ENCODE peak calls at places on chromosome 6, in four cellular contexts. F, Z, K and I are unnamed samples.

GRCh38 chr6:395432-396125 is 4.0 kb downstream of the IRF4 start:
- DNase-seq in F (no peak), Z (no peak), K (no peak), I (no peak)

GRCh38 chr6:137798846-137799245 is 68.2 kb upstream of the TNFAIP3 start:
- DNase-seq in F (no peak), Z (no peak), K (no peak), I (no peak)

GRCh38 chr6:154752015-154752414 is 18.8 kb downstream of the SCAF8 start:
- DNase-seq in F (no peak), Z (no peak), K (no peak), I (no peak)

GRCh38 chr6:111846511-111847409 is 26.5 kb downstream of the FYN start:
- DNase-seq in F (peak; percentile 66), Z (no peak), K (no peak), I (no peak)

GRCh38 chr6:4320860-4321259 is 185.5 kb upstream of the ECI2 start:
- DNase-seq in F (no peak), Z (no peak), K (no peak), I (no peak)

GRCh38 chr6:122059918-122060317 is 339.5 kb upstream of the HSF2 start:
- DNase-seq in F (no peak), Z (no peak), K (no peak), I (no peak)

GRCh38 chr6:156163311-156163710 is 613.9 kb upstream of the ARID1B start:
- DNase-seq in F (no peak), Z (no peak), K (no peak), I (no peak)

GRCh38 chr6:52261229-52261628 is 16.9 kb upstream of the IL17F start:
- DNase-seq in F (no peak), Z (no peak), K (no peak), I (no peak)

GRCh38 chr6:101069191-101069795 is 188.2 kb upstream of the ASCC3 start:
- DNase-seq in F (no peak), Z (no peak), K (no peak), I (no peak)
- TF ChIP-seq CTCF in F (no peak), Z (no peak), K (no peak), I (no peak)

GRCh38 chr6:37603284-37603683 is 94.4 kb downstream of the MDGA1 start:
- DNase-seq in F (no peak), Z (no peak), K (no peak), I (no peak)

GRCh38 chr6:37608587-37608986 is 89.1 kb downstream of the MDGA1 start:
- DNase-seq in F (no peak), Z (no peak), K (no peak), I (no peak)

GRCh38 chr6:37611516-37611915 is 86.2 kb downstream of the MDGA1 start:
- DNase-seq in F (no peak), Z (no peak), K (no peak), I (no peak)

GRCh38 chr6:37612475-37612874 is 85.2 kb downstream of the MDGA1 start:
- DNase-seq in F (no peak), Z (no peak), K (no peak), I (no peak)

GRCh38 chr6:37607949-37608348 is 89.7 kb downstream of the MDGA1 start:
- DNase-seq in F (no peak), Z (no peak), K (no peak), I (no peak)
- TF ChIP-seq CTCF in F (peak; percentile 38), Z (peak; percentile 27), K (no peak), I (no peak)

DNA sequence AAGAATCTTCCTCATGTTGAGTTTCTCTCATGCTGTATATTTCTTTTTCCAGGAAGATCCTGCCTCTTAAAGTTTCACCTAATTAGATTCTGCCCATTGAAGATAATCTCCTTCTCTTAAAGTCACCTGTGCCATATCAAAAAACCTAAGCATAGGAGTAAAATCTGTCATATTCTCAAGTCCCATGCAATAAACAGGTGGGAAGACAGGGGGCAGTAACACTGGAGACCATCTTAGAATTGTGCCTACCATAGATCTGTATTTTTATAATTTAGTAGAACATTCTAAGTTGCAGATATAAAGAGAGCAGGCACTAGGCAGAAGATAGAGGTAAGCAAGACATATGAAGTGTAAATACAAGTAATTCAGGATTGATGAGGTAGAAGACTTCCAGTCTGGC is 763.5 kb upstream of the MANEA start:
- DNase-seq in F (no peak), Z (no peak), K (no peak), I (no peak)
- TF ChIP-seq CTCF in F (no peak), Z (no peak), K (no peak), I (no peak)

GRCh38 chr6:22766979-22767378 is 197.6 kb downstream of the HDGFL1 start:
- DNase-seq in F (no peak), Z (peak; percentile 9), K (no peak), I (no peak)
- TF ChIP-seq CTCF in F (no peak), Z (no peak), K (no peak), I (no peak)

GRCh38 chr6:166465671-166466087 is 82.9 kb upstream of the MPC1 start:
- DNase-seq in F (peak; percentile 42), Z (no peak), K (no peak), I (no peak)
- TF ChIP-seq CTCF in F (peak; percentile 34), Z (no peak), K (no peak), I (no peak)

DNA sequence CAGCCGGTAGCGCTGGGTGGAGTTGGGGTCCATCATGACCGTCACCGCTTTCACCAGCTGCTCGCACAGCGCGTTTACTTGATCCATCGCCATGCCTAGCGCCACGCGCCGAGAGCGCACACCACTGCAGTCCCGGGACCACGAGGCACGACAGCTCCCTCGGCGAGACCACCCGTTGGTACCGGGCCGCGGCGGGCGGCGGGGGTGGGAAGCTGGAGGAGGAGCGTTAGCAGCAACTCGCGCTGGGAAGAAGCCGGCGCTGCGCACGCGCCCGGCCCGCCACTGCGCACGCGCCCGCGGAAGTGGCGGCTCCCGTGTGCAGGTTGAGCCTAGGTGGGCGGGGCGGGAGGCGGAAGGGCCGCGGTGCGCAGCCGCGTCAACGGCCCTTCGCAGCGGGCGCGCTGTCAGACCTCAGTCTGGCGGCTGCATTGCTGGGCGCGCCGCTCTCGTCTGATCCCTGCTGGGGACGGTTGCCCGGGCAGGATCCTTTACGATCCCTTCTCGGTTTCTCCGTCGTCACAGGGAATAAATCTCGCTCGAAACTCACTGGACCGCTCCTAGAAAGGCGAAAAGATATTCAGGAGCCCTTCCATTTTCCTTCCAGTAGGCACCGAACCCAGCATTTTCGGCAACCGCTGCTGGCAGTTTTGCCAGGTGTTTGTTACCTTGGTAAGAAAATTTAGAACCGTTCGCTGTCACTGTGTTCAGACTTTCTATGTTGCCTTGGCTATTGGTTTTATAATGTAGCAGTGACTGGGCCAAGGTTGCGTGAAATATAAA is at the start of the genes POLH and XPO5:
- DNase-seq in F (peak; percentile 93), Z (peak; percentile 97), K (peak; percentile 89), I (peak; percentile 98)
- TF ChIP-seq CTCF in F (peak; percentile 36), Z (peak; percentile 4), K (no peak), I (peak; percentile 17)

DNA sequence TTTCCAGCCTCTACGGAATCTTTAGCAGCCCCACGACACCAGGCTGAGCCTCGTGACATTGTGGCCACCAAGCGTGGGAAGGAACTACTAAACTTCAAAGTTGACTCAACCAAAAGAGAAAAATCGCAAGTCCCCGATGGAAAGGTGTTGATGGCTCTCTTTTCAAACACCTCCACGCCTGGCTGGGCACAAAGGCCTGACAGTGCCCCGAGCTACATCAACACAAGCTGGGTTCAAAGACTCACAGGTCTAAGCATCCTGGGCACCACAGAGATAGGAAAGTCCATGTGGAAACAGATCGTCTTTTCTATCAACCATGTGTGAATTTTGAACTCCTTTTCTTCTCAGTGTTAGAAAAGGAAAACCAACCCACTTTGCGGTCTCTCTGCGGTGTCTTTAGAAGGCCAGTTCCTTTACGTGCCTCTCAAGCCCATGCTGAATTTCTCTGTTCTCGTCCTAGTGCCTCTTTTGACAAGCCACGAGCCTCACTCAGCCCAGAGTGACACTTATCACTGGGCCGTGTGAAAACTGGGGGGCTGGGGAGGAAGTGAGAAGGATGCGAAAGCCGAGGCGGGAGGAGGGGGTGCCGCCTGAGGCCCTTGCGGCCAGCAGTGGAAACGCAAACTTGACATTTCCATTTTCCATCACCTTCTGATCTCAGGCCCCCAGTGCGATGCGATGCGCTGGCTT is 59.4 kb downstream of the GFOD1 start:
- DNase-seq in F (no peak), Z (peak; percentile 92), K (no peak), I (peak; percentile 82)
- TF ChIP-seq CTCF in F (no peak), Z (peak; percentile 45), K (no peak), I (peak; percentile 31)

GRCh38 chr6:165776699-165777098 is 113.7 kb upstream of the PDE10A start:
- DNase-seq in F (no peak), Z (no peak), K (no peak), I (no peak)

GRCh38 chr6:165782812-165783211 is 119.8 kb upstream of the PDE10A start:
- DNase-seq in F (no peak), Z (no peak), K (no peak), I (no peak)

GRCh38 chr6:165782124-165782523 is 119.1 kb upstream of the PDE10A start:
- DNase-seq in F (no peak), Z (no peak), K (no peak), I (no peak)

GRCh38 chr6:165774903-165775608 is 112.0 kb upstream of the PDE10A start:
- DNase-seq in F (peak; percentile 40), Z (no peak), K (no peak), I (no peak)

GRCh38 chr6:165777680-165778079 is 114.6 kb upstream of the PDE10A start:
- DNase-seq in F (no peak), Z (no peak), K (no peak), I (no peak)
- TF ChIP-seq CTCF in F (no peak), Z (peak; percentile 36), K (no peak), I (no peak)

DNA sequence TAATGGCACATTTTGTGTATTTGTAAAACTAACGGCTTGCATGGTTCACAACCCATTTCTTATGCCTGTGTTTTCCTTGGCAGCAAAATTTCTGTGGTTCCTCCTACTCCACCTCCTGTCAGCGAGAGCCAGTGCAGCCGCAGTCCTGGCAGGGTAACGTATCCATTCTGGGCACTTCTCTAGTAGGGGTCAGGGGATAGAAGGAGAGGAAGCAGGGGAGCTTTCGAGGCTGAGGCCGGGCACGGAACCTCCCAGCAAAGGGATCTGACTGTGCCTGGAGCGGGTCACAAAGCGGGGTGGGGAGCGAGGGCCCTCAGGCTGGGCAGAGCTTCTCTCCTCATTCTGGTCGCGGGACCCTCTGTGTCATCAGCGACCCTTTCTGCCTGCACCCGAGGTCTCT is 58.4 kb downstream of the SYTL3 start:
- DNase-seq in F (peak; percentile 66), Z (no peak), K (no peak), I (no peak)
- TF ChIP-seq CTCF in F (no peak), Z (no peak), K (no peak), I (no peak)